ENCODE peak calls at places on chromosome 17, in eight cellular contexts. One of them, this sample, is unnamed.

GRCh38 chr17:17156107-17156506 is 50.0 kb downstream of the PLD6 start:
- DNase-seq in choroid plexus epithelial cell: peak
- DNase-seq in Peyer's patch: no peak
- DNase-seq in mucosa of descending colon: no peak
- DNase-seq in WTC11: no peak
- DNase-seq in IMR-90: peak
- DNase-seq in progenitor cell of endocrine pancreas: no peak
- DNase-seq in spleen: no peak
- DNase-seq in this sample: no peak

GRCh38 chr17:77863814-77864161 is 94.7 kb upstream of the TNRC6C start:
- DNase-seq in mucosa of descending colon: peak
- DNase-seq in spleen: peak
- DNase-seq in Peyer's patch: no peak
- DNase-seq in choroid plexus epithelial cell: no peak
- DNase-seq in progenitor cell of endocrine pancreas: no peak
- DNase-seq in WTC11: no peak
- DNase-seq in IMR-90: no peak
- DNase-seq in this sample: no peak

GRCh38 chr17:68381076-68381900 is 76.0 kb downstream of the WIPI1 start:
- DNase-seq in progenitor cell of endocrine pancreas: no peak
- DNase-seq in IMR-90: peak
- DNase-seq in choroid plexus epithelial cell: peak
- DNase-seq in Peyer's patch: peak
- DNase-seq in mucosa of descending colon: no peak
- DNase-seq in spleen: no peak
- DNase-seq in WTC11: no peak
- DNase-seq in this sample: no peak

GRCh38 chr17:81332949-81333570 is 38.0 kb upstream of the SLC38A10 start:
- DNase-seq in WTC11: no peak
- DNase-seq in IMR-90: no peak
- DNase-seq in progenitor cell of endocrine pancreas: no peak
- DNase-seq in Peyer's patch: no peak
- DNase-seq in choroid plexus epithelial cell: no peak
- DNase-seq in mucosa of descending colon: peak
- DNase-seq in spleen: no peak
- DNase-seq in this sample: no peak

GRCh38 chr17:32854834-32855389 is 22.0 kb downstream of the MYO1D start:
- DNase-seq in WTC11: no peak
- DNase-seq in choroid plexus epithelial cell: no peak
- DNase-seq in mucosa of descending colon: no peak
- DNase-seq in IMR-90: no peak
- DNase-seq in spleen: no peak
- DNase-seq in progenitor cell of endocrine pancreas: no peak
- DNase-seq in Peyer's patch: no peak
- DNase-seq in this sample: no peak

GRCh38 chr17:68222586-68222985 is 25.3 kb upstream of the AMZ2 start:
- DNase-seq in spleen: no peak
- DNase-seq in Peyer's patch: no peak
- DNase-seq in choroid plexus epithelial cell: no peak
- DNase-seq in WTC11: no peak
- DNase-seq in progenitor cell of endocrine pancreas: no peak
- DNase-seq in IMR-90: no peak
- DNase-seq in mucosa of descending colon: no peak
- DNase-seq in this sample: no peak

GRCh38 chr17:35749560-35750412 is 3.3 kb downstream of the GAS2L2 start:
- DNase-seq in IMR-90: peak
- DNase-seq in Peyer's patch: no peak
- DNase-seq in mucosa of descending colon: no peak
- DNase-seq in spleen: no peak
- DNase-seq in WTC11: peak
- DNase-seq in choroid plexus epithelial cell: peak
- DNase-seq in progenitor cell of endocrine pancreas: no peak
- DNase-seq in this sample: no peak

GRCh38 chr17:10337976-10338375 is 34.8 kb downstream of the MYH13 start:
- DNase-seq in choroid plexus epithelial cell: no peak
- DNase-seq in IMR-90: peak
- DNase-seq in WTC11: no peak
- DNase-seq in spleen: no peak
- DNase-seq in progenitor cell of endocrine pancreas: no peak
- DNase-seq in mucosa of descending colon: no peak
- DNase-seq in Peyer's patch: no peak
- DNase-seq in this sample: no peak

GRCh38 chr17:61545335-61545938 is 45.6 kb downstream of the NACA2 start:
- DNase-seq in choroid plexus epithelial cell: no peak
- DNase-seq in spleen: no peak
- DNase-seq in IMR-90: no peak
- DNase-seq in WTC11: no peak
- DNase-seq in Peyer's patch: no peak
- DNase-seq in mucosa of descending colon: no peak
- DNase-seq in progenitor cell of endocrine pancreas: no peak
- DNase-seq in this sample: no peak

GRCh38 chr17:42323268-42323773 is 35.0 kb downstream of the STAT5A start:
- DNase-seq in spleen: no peak
- DNase-seq in IMR-90: no peak
- DNase-seq in Peyer's patch: no peak
- DNase-seq in WTC11: no peak
- DNase-seq in mucosa of descending colon: no peak
- DNase-seq in progenitor cell of endocrine pancreas: no peak
- DNase-seq in choroid plexus epithelial cell: no peak
- DNase-seq in this sample: no peak

GRCh38 chr17:39673335-39674081 is 5.3 kb downstream of the PNMT start:
- DNase-seq in choroid plexus epithelial cell: no peak
- DNase-seq in IMR-90: no peak
- DNase-seq in WTC11: no peak
- DNase-seq in mucosa of descending colon: no peak
- DNase-seq in spleen: peak
- DNase-seq in Peyer's patch: no peak
- DNase-seq in progenitor cell of endocrine pancreas: no peak
- DNase-seq in this sample: no peak

GRCh38 chr17:39670746-39671145 is 2.5 kb downstream of the PNMT start:
- DNase-seq in WTC11: no peak
- DNase-seq in choroid plexus epithelial cell: no peak
- DNase-seq in spleen: no peak
- DNase-seq in progenitor cell of endocrine pancreas: no peak
- DNase-seq in IMR-90: no peak
- DNase-seq in mucosa of descending colon: peak
- DNase-seq in Peyer's patch: no peak
- DNase-seq in this sample: no peak

GRCh38 chr17:39671651-39672521 is 3.6 kb downstream of the PNMT start:
- DNase-seq in WTC11: peak
- DNase-seq in spleen: peak
- DNase-seq in mucosa of descending colon: peak
- DNase-seq in IMR-90: peak
- DNase-seq in progenitor cell of endocrine pancreas: no peak
- DNase-seq in Peyer's patch: peak
- DNase-seq in choroid plexus epithelial cell: peak
- DNase-seq in this sample: peak

GRCh38 chr17:39674179-39674578 is 5.9 kb downstream of the PNMT start:
- DNase-seq in choroid plexus epithelial cell: no peak
- DNase-seq in mucosa of descending colon: no peak
- DNase-seq in Peyer's patch: no peak
- DNase-seq in WTC11: no peak
- DNase-seq in IMR-90: no peak
- DNase-seq in progenitor cell of endocrine pancreas: no peak
- DNase-seq in spleen: peak
- DNase-seq in this sample: no peak

DNA sequence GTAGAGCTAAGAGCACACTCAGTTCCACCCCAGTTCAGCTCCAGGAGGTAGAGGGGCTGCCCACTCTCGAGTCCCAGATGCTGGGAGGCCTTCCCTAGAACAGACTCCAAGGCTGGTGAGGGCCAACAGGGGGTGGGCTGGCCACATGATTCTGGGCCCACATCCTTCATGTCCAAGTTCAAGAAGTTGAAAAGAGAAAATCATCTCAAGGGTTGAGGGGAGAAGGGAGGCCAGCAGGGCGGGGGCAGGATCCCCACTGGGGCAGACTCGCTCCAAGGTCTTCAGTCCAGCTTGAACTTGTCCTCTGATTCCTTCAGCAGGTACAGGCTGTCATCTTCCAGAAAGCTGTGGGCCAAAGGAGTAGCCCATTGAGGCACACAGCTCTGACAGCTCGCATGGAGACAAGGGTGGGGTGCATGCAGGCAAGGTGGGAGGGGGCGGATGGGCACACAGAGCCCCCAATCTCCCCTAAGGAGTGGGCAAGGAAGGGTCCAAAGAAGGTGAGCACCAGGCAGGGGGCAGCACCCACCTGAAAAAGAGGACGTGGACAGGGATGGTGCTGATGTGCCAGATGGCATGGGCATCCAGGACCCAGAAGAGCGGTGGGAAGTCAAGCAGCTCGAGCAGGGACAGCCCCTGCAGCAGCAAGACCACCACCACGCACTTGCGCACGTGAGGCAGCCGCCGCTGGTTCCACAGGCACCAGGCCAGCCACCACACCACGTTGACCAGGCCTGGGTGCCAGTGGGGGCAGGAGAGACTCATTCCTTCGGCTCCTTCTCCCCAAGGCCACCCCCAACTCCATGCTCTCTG is 4.5 kb downstream of the PNMT start:
- DNase-seq in progenitor cell of endocrine pancreas: no peak
- DNase-seq in choroid plexus epithelial cell: no peak
- DNase-seq in IMR-90: no peak
- DNase-seq in Peyer's patch: no peak
- DNase-seq in WTC11: no peak
- DNase-seq in mucosa of descending colon: peak
- DNase-seq in spleen: peak
- DNase-seq in this sample: no peak
- TF ChIP-seq CTCF in progenitor cell of endocrine pancreas: no peak
- TF ChIP-seq CTCF in choroid plexus epithelial cell: no peak
- TF ChIP-seq CTCF in IMR-90: no peak
- TF ChIP-seq CTCF in Peyer's patch: no peak
- TF ChIP-seq CTCF in WTC11: peak
- TF ChIP-seq CTCF in mucosa of descending colon: no peak
- TF ChIP-seq CTCF in spleen: no peak
- TF ChIP-seq CTCF in this sample: no peak

GRCh38 chr17:46086821-46087220 is 87.8 kb downstream of the STH start:
- DNase-seq in choroid plexus epithelial cell: no peak
- DNase-seq in mucosa of descending colon: no peak
- DNase-seq in spleen: no peak
- DNase-seq in IMR-90: no peak
- DNase-seq in progenitor cell of endocrine pancreas: no peak
- DNase-seq in Peyer's patch: no peak
- DNase-seq in WTC11: no peak
- DNase-seq in this sample: no peak

GRCh38 chr17:46088595-46088994 is 89.5 kb downstream of the STH start:
- DNase-seq in Peyer's patch: no peak
- DNase-seq in choroid plexus epithelial cell: no peak
- DNase-seq in WTC11: no peak
- DNase-seq in mucosa of descending colon: no peak
- DNase-seq in progenitor cell of endocrine pancreas: no peak
- DNase-seq in spleen: no peak
- DNase-seq in IMR-90: no peak
- DNase-seq in this sample: no peak

GRCh38 chr17:46082293-46082692 is 83.2 kb downstream of the STH start:
- DNase-seq in IMR-90: no peak
- DNase-seq in WTC11: no peak
- DNase-seq in choroid plexus epithelial cell: no peak
- DNase-seq in mucosa of descending colon: no peak
- DNase-seq in progenitor cell of endocrine pancreas: no peak
- DNase-seq in spleen: no peak
- DNase-seq in Peyer's patch: no peak
- DNase-seq in this sample: no peak

GRCh38 chr17:46089389-46089965 is 90.4 kb downstream of the STH start:
- DNase-seq in progenitor cell of endocrine pancreas: no peak
- DNase-seq in Peyer's patch: no peak
- DNase-seq in spleen: no peak
- DNase-seq in mucosa of descending colon: no peak
- DNase-seq in WTC11: no peak
- DNase-seq in choroid plexus epithelial cell: no peak
- DNase-seq in IMR-90: no peak
- DNase-seq in this sample: no peak

DNA sequence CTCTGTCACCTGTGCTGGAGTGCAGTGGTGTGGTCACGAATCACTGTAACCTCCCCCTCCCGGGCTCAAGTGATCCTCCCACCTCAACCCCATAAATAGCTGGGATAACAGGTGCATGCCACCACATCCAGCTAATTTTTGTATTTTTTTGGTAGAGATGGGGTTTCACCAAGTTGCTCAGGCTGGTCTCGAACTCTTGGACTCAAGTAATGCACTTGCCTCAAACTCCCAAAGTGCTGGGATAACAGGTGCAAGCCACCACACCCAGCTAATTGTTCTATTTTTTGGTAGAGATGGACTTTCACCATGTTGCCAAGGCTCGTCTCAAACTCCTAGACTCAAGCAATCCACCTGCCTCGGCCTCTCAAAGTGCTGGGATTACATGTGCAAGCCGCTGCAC is 86.5 kb downstream of the STH start:
- DNase-seq in progenitor cell of endocrine pancreas: no peak
- DNase-seq in mucosa of descending colon: no peak
- DNase-seq in spleen: no peak
- DNase-seq in choroid plexus epithelial cell: no peak
- DNase-seq in Peyer's patch: no peak
- DNase-seq in WTC11: no peak
- DNase-seq in IMR-90: no peak
- DNase-seq in this sample: no peak
- TF ChIP-seq CTCF in progenitor cell of endocrine pancreas: no peak
- TF ChIP-seq CTCF in mucosa of descending colon: no peak
- TF ChIP-seq CTCF in spleen: no peak
- TF ChIP-seq CTCF in choroid plexus epithelial cell: no peak
- TF ChIP-seq CTCF in Peyer's patch: no peak
- TF ChIP-seq CTCF in WTC11: no peak
- TF ChIP-seq CTCF in IMR-90: no peak
- TF ChIP-seq CTCF in this sample: no peak

DNA sequence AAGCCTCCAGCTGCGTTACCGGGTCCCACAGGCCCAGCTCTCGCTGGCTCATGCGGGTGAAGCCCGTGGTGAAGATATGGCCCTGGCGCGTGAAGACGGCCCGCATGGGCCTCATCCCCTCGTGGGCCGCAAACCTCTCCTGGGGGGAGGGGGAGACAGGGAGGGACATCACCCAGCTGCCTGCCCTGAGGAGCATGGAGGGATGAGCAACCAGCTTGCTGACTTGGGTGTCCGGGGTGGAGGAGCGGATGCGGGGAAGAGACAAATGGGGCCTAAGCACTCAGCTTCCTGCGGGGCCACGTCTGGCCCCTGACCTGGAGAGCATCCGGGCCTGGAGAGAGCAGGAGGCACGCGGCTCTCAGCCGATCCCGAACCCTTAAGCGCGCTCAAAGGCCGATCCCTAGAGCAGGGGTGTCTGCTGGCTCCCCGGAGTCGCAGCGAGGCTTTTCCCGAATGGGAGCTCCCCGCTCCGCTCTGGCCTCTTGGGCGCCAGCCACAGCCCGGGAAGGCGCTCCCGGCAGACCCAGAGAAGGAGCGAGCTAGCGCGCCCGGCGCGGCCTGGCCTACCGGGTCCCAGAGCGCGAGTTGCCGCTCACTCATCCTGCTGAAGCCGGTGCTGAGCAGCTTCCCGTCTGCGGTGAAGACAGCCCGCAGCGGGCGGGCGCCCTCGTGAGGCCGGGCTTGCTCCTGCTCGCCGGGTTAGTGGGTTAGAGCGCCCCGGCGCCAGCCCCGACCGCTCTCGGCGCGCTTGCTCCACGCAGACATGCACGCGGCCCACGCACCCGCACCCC is 5.0 kb downstream of the CORO6 start:
- DNase-seq in choroid plexus epithelial cell: peak
- DNase-seq in mucosa of descending colon: peak
- DNase-seq in progenitor cell of endocrine pancreas: no peak
- DNase-seq in WTC11: peak
- DNase-seq in IMR-90: peak
- DNase-seq in Peyer's patch: peak
- DNase-seq in spleen: peak
- DNase-seq in this sample: peak
- TF ChIP-seq CTCF in choroid plexus epithelial cell: peak
- TF ChIP-seq CTCF in mucosa of descending colon: peak
- TF ChIP-seq CTCF in progenitor cell of endocrine pancreas: peak
- TF ChIP-seq CTCF in WTC11: peak
- TF ChIP-seq CTCF in IMR-90: peak
- TF ChIP-seq CTCF in Peyer's patch: peak
- TF ChIP-seq CTCF in spleen: peak
- TF ChIP-seq CTCF in this sample: peak

GRCh38 chr17:50330151-50330753 is 15.7 kb upstream of the XYLT2 start:
- DNase-seq in Peyer's patch: no peak
- DNase-seq in WTC11: no peak
- DNase-seq in choroid plexus epithelial cell: no peak
- DNase-seq in IMR-90: no peak
- DNase-seq in mucosa of descending colon: no peak
- DNase-seq in progenitor cell of endocrine pancreas: no peak
- DNase-seq in spleen: no peak
- DNase-seq in this sample: no peak
- TF ChIP-seq CTCF in Peyer's patch: no peak
- TF ChIP-seq CTCF in WTC11: no peak
- TF ChIP-seq CTCF in choroid plexus epithelial cell: no peak
- TF ChIP-seq CTCF in IMR-90: no peak
- TF ChIP-seq CTCF in mucosa of descending colon: no peak
- TF ChIP-seq CTCF in progenitor cell of endocrine pancreas: no peak
- TF ChIP-seq CTCF in spleen: no peak
- TF ChIP-seq CTCF in this sample: no peak